ENCODE peak calls at places on chromosome 21, in eight cellular contexts. A, U, V, W, C, O, T and P are unnamed samples.

GRCh38 chr21:45639206-45640000 is 4.1 kb upstream of the PCBP3 start:
- DNase-seq in A (no peak), U (no peak), V (no peak), W (peak), C (no peak), O (no peak), T (no peak), P (no peak)

GRCh38 chr21:46127239-46128105 is 27.9 kb downstream of the FTCD start:
- DNase-seq in A (no peak), U (no peak), V (no peak), W (no peak), C (no peak), O (no peak), T (no peak), P (no peak)

GRCh38 chr21:28257276-28257675 is 735.4 kb downstream of the LTN1 start:
- DNase-seq in A (no peak), U (no peak), V (no peak), W (no peak), C (no peak), O (no peak), T (no peak), P (no peak)

GRCh38 chr21:34836103-34836932 is 167.5 kb downstream of the CLIC6 start:
- DNase-seq in A (peak), U (peak), V (peak), W (peak), C (peak), O (peak), T (no peak), P (peak)

GRCh38 chr21:38819719-38820147 is 14.0 kb downstream of the ETS2 start:
- DNase-seq in A (no peak), U (peak), V (peak), W (peak), C (peak), O (peak), T (no peak), P (no peak)

GRCh38 chr21:39020751-39021474 is 162.3 kb downstream of the PSMG1 start:
- DNase-seq in A (no peak), U (peak), V (peak), W (peak), C (peak), O (peak), T (no peak), P (no peak)

GRCh38 chr21:42227909-42228708 is 9.2 kb downstream of the ABCG1 start:
- DNase-seq in A (no peak), U (peak), V (peak), W (peak), C (peak), O (peak), T (no peak), P (peak)

GRCh38 chr21:39029086-39029772 is 154.0 kb downstream of the PSMG1 start:
- DNase-seq in A (peak), U (no peak), V (no peak), W (no peak), C (peak), O (peak), T (no peak), P (no peak)

GRCh38 chr21:36427502-36427901 is 42.3 kb downstream of the CHAF1B start:
- DNase-seq in A (no peak), U (no peak), V (no peak), W (no peak), C (no peak), O (no peak), T (no peak), P (no peak)

GRCh38 chr21:45781741-45782140 is 138.2 kb downstream of the PCBP3 start:
- DNase-seq in A (no peak), U (no peak), V (no peak), W (no peak), C (no peak), O (no peak), T (no peak), P (no peak)